ENCODE peak calls at places on chromosome 12, in four cellular contexts. A is PC-9; Z is stimulated activated CD8-positive, alpha-beta memory T cell treated with anti-CD3 and anti-CD28 coated beads, Interleukin-4, amount 100 ng/mL, for 1 hour; H is stimulated activated CD4-positive, alpha-beta T cell treated with anti-CD3 and anti-CD28 coated beads, Interleukin-12 subunit alpha, Interleukin-12 subunit beta, amount 100 ng/mL, for 4 hours. E is an unnamed sample.

GRCh38 chr12:52193991-52194390 is 2.2 kb upstream of the KRT80 start:
- DNase-seq in Z (no peak), H (no peak), A (peak), E (no peak)

GRCh38 chr12:14387472-14387871 is 22.0 kb downstream of the ATF7IP start:
- DNase-seq in H (no peak), Z (no peak), A (no peak), E (no peak)

GRCh38 chr12:124968656-124969055 is 20.3 kb downstream of the DHX37 start:
- DNase-seq in A (no peak), H (no peak), Z (no peak), E (no peak)

GRCh38 chr12:128783129-128783574 is 40.6 kb downstream of the SLC15A4 start:
- DNase-seq in H (peak), A (no peak), Z (no peak), E (no peak)

GRCh38 chr12:49518914-49519573 is 19.8 kb upstream of the KCNH3 start:
- DNase-seq in A (no peak), H (no peak), Z (no peak), E (no peak)

GRCh38 chr12:23752245-23752644 is 197.2 kb downstream of the SOX5 start:
- DNase-seq in H (no peak), A (no peak), Z (no peak), E (no peak)

GRCh38 chr12:70692681-70693288 is 55.6 kb upstream of the PTPRB start:
- DNase-seq in A (no peak), H (no peak), Z (no peak), E (no peak)

GRCh38 chr12:77553976-77554619 is 276.6 kb upstream of the NAV3 start:
- DNase-seq in H (no peak), A (no peak), Z (no peak), E (no peak)

GRCh38 chr12:90741611-90742010 is 213.4 kb downstream of the CCER1 start:
- DNase-seq in H (no peak), Z (no peak), A (no peak), E (no peak)

GRCh38 chr12:106107566-106107965 is 31.2 kb downstream of the NUAK1 start:
- DNase-seq in A (no peak), H (no peak), Z (no peak), E (no peak)

GRCh38 chr12:124881123-124881522 is 17.5 kb upstream of the SCARB1 start:
- DNase-seq in H (no peak), Z (no peak), A (peak), E (no peak)

GRCh38 chr12:19030603-19031002 is 98.9 kb upstream of the PLEKHA5 start:
- DNase-seq in H (no peak), Z (no peak), A (no peak), E (no peak)

GRCh38 chr12:26810330-26810729 is 22.7 kb downstream of the ITPR2 start:
- DNase-seq in A (no peak), H (no peak), Z (no peak), E (no peak)

GRCh38 chr12:92860521-92860920 is 68.6 kb downstream of the EEA1 start:
- DNase-seq in H (no peak), A (no peak), Z (no peak), E (no peak)

GRCh38 chr12:54379401-54380201 is 4.9 kb downstream of the ZNF385A start:
- DNase-seq in A (peak), Z (peak), H (peak), E (peak)

GRCh38 chr12:88238406-88238805 is 96.3 kb downstream of the TMTC3 start:
- DNase-seq in A (no peak), H (no peak), Z (no peak), E (no peak)

GRCh38 chr12:32302218-32302826 is 97.0 kb upstream of the FGD4 start:
- DNase-seq in A (no peak), Z (no peak), H (no peak), E (peak)

GRCh38 chr12:47317182-47317915 is 237.6 kb upstream of the AMIGO2 start:
- DNase-seq in A (no peak), Z (no peak), H (no peak), E (no peak)

GRCh38 chr12:44246481-44247105 is 410.7 kb downstream of the TMEM117 start:
- DNase-seq in H (no peak), Z (no peak), A (no peak), E (no peak)

GRCh38 chr12:109773384-109774011 is 59.7 kb downstream of the TRPV4 start:
- DNase-seq in Z (no peak), H (no peak), A (peak), E (no peak)

GRCh38 chr12:94258593-94258992 is 110.2 kb downstream of the PLXNC1 start:
- DNase-seq in A (no peak), Z (no peak), H (no peak), E (no peak)

GRCh38 chr12:69987453-69988102 is 162.6 kb downstream of the MYRFL start:
- DNase-seq in H (no peak), Z (no peak), A (peak), E (no peak)

GRCh38 chr12:124854637-124855184 is 9.0 kb downstream of the SCARB1 start:
- DNase-seq in Z (no peak), A (no peak), H (no peak), E (no peak)

GRCh38 chr12:90029317-90029716 is 320.7 kb upstream of the ATP2B1 start:
- DNase-seq in H (no peak), A (no peak), Z (no peak), E (no peak)

GRCh38 chr12:79547044-79547734 is 143.6 kb downstream of the PAWR start:
- DNase-seq in A (peak), H (no peak), Z (no peak), E (no peak)

GRCh38 chr12:121812320-121812871 is 8.6 kb downstream of the SETD1B start:
- DNase-seq in A (peak), H (peak), Z (no peak), E (peak)

E was measured in GM12892.